ENCODE peak calls at places on chromosomes 2 and 18, in six cellular contexts. H is neuronal stem cell; D is A549; J is dorsolateral prefrontal cortex; R is CD8-positive, alpha-beta memory T cell; A is AG04450. G is an unnamed sample.

GRCh38 chr2:29597048-29597447 is 324.3 kb downstream of the ALK start:
- DNase-seq in A (no peak), H (no peak), D (no peak), J (no peak), R (no peak), G (no peak)

GRCh38 chr2:104378853-104379374 is 475.0 kb upstream of the POU3F3 start:
- DNase-seq in A (no peak), J (peak), H (peak), R (no peak), D (peak), G (no peak)

GRCh38 chr2:203444738-203445137 is 90.4 kb downstream of the RAPH1 start:
- DNase-seq in J (no peak), A (no peak), H (no peak), R (no peak), D (no peak), G (no peak)

GRCh38 chr18:39561136-39561535 is 1995.5 kb upstream of the CELF4 start:
- DNase-seq in H (no peak), A (no peak), D (no peak), J (no peak), R (no peak), G (peak)

GRCh38 chr2:2271471-2271941 is 59.6 kb downstream of the MYT1L start:
- DNase-seq in H (no peak), D (no peak), A (no peak), R (no peak), J (no peak), G (no peak)

GRCh38 chr2:191845248-191845715 is 1.6 kb downstream of the CAVIN2 start:
- DNase-seq in H (no peak), D (peak), R (no peak), J (no peak), A (no peak), G (no peak)

GRCh38 chr2:139704606-139705005 is 924.4 kb upstream of the NXPH2 start:
- DNase-seq in J (no peak), R (no peak), D (no peak), A (no peak), H (no peak), G (no peak)

GRCh38 chr2:51213826-51214225 is 181.9 kb upstream of the NRXN1 start:
- DNase-seq in H (no peak), A (no peak), D (no peak), R (no peak), J (no peak), G (no peak)

GRCh38 chr2:65786001-65786400 is 353.6 kb upstream of the SPRED2 start:
- DNase-seq in R (no peak), D (no peak), H (no peak), J (no peak), A (no peak), G (no peak)

GRCh38 chr18:55228191-55228590 is 268.9 kb upstream of the CCDC68 start:
- DNase-seq in D (peak), J (no peak), A (peak), H (peak), R (no peak), G (no peak)

GRCh38 chr2:220356076-220356475 is 728.6 kb downstream of the SLC4A3 start:
- DNase-seq in J (no peak), H (no peak), D (no peak), A (no peak), R (no peak), G (no peak)

GRCh38 chr2:172241219-172241618 is 138.5 kb upstream of the DLX2 start:
- DNase-seq in J (no peak), D (no peak), A (no peak), H (no peak), R (no peak), G (no peak)

GRCh38 chr2:107393516-107393915 is 433.2 kb upstream of the RGPD4 start:
- DNase-seq in A (no peak), H (no peak), D (no peak), J (no peak), R (no peak), G (no peak)

GRCh38 chr2:127591221-127591923 is 54.6 kb upstream of the GPR17 start:
- DNase-seq in J (peak), R (peak), H (peak), D (peak), A (peak), G (no peak)

GRCh38 chr2:68452168-68452890 is 14.8 kb downstream of the FBXO48 start:
- DNase-seq in A (no peak), H (no peak), J (no peak), D (no peak), R (no peak), G (no peak)

GRCh38 chr2:119580550-119581072 is 36.4 kb downstream of the CFAP221 start:
- DNase-seq in H (no peak), J (no peak), R (no peak), D (no peak), A (no peak), G (no peak)

GRCh38 chr2:79040967-79041582 is 15.6 kb downstream of the REG3G start:
- DNase-seq in A (no peak), J (no peak), D (peak), H (peak), R (no peak), G (no peak)

GRCh38 chr2:189254268-189254883 is 74.8 kb upstream of the COL5A2 start:
- DNase-seq in D (peak), J (peak), A (peak), H (no peak), R (no peak), G (peak)

GRCh38 chr2:71974846-71975245 is 172.8 kb downstream of the CYP26B1 start:
- DNase-seq in R (no peak), H (no peak), A (no peak), D (no peak), J (no peak), G (no peak)

GRCh38 chr2:200905618-200906296 is 16.6 kb downstream of the NIF3L1 start:
- DNase-seq in D (peak), R (peak), J (peak), A (peak), H (no peak), G (peak)

GRCh38 chr2:126790987-126791780 is 107.5 kb upstream of the TEX51 start:
- DNase-seq in D (no peak), R (no peak), J (no peak), H (no peak), A (no peak), G (no peak)

GRCh38 chr18:3245185-3245564 is 2.4 kb upstream of the MYL12A start:
- DNase-seq in D (no peak), R (no peak), J (no peak), H (no peak), A (no peak), G (no peak)

GRCh38 chr18:3246636-3247242 is 862 bp upstream of the MYL12A start:
- DNase-seq in A (no peak), D (no peak), J (no peak), H (no peak), R (peak), G (no peak)

GRCh38 chr18:3248062-3248669 is 565 bp downstream of the MYL12A start:
- DNase-seq in R (no peak), A (no peak), J (no peak), D (no peak), H (peak), G (peak)

GRCh38 chr18:3247243-3248061 is at the start of gene MYL12A:
- DNase-seq in D (peak), H (peak), J (peak), R (peak), A (peak), G (peak)

DNA sequence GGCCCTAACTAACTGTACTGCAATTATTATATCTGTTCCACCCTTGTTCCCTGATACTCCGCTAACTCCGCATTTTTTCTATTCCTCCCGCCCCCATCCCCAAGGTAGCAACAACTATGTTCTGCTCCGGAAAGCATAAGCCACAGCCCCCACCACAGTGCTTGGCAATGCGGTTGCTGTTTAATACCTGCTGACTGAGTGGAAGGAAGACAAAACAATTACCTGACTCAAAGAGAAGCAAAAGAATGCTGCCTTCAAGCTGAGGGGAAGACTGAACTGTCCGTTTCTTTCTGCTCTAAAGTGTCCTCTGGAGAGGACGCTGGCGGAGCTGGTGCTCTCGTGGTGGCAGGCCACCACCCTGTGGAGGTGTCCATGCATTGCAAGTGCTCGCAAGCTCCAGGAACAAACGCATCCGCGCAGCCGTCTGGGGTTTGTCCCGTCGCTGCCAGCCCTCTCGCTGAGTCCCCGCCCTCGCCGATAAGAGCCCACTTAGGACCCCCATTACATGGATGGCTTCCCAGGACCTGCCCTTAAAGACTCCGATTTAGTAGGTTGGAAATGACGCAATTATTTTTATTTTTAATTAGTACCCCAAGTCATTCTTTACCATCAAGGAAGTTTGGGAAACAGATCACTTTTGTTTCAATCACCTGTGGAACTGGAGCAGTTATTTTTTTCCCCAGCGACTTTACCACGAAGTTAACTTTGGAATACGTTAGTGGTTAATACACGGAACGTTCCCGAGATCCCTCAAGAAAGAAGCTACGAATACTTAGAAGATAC is 1.6 kb upstream of the MYL12A start:
- DNase-seq in D (peak), R (peak), J (peak), A (no peak), H (peak), G (peak)
- H3K4me3 ChIP-seq in D (peak), R (peak), J (peak), A (peak), H (no peak), G (peak)

GRCh38 chr18:13136056-13136688 is 82.4 kb upstream of the LDLRAD4 start:
- DNase-seq in R (peak), H (peak), D (no peak), A (no peak), J (no peak), G (no peak)
- H3K4me3 ChIP-seq in R (peak), H (no peak), D (no peak), A (peak), J (peak), G (peak)

DNA sequence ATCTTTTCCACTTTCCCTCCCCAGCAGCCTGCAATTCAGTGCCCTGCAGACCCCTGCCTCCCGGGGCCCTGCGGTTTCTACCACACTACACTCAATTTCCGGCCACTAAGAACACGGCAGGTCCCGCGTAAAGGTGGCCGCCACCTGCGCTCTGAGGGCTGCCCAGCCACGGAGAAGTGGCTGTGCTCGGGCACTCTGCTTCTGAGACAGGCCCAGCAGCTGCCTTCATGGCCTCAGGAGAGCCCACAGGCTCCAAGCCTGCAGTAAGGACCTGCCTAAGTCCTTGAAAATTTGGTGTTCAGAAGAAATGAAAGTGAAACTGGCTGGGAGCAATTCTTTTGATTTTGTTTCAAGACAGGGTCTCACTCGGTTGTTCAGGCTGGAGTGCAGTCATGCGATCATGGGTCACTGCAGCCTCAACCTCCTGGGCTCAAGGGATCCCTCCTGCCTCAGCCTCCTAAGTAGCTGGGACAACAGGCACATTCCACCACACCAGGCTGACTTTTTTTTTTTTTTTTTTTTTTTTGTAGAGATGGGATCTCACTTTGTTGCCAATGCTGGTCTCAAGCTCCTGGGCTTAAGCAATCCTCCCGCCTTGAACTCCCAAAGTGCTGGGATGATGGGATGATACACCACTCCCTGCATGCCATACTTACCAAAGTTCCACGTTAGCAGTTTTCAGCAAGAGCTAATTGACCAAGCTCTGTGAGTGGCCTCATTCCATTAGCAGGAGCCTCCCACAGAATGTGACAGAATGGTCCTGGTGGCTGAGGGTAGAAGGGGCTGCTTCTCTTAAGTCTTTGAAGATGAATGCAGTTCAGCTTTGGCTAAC is 14.6 kb upstream of the ALPP start:
- DNase-seq in D (no peak), A (no peak), H (no peak), J (peak), R (no peak), G (no peak)
- H3K4me3 ChIP-seq in D (no peak), A (peak), H (no peak), J (no peak), R (peak), G (no peak)

DNA sequence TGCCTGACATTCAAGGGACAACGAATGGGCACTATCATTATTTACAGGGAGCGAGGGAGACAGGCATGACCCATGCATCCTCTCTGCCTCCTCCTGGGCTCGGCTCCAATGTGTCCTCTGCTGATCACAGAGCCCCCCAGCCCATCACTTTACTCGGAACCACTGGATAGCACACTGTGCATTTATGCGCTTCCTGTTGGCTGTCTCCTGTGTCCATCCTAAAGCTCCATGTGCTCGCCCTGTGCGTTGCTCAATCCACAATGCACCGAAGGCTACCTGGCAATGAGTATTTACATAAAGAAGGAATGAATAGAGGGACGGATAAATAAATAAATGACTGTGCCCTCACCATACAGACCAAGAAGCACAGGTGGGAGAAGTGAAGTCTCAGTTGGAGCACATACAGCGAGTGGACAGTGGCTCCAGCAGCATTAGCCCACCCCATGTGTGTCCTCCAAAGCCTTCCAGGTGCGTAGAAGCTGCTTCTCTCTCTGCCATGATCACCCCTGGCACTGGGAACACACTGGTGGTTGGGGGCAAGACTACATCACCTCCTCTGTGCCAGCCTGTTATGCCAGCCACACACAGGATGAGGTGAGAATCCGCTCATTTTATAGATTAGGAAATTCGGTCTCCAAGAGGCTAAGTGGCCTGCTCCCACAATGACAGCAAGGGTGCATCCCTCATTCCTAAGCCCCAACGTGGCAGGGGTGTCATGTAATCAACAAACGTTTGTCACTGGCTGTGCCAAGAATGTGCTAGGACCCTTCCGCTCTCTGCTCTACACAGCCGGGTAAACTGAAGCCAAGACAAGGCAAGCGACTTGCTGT is 2.3 kb upstream of the GDF7 start:
- DNase-seq in H (no peak), D (no peak), A (no peak), J (no peak), R (no peak), G (no peak)
- H3K4me3 ChIP-seq in H (no peak), D (no peak), A (no peak), J (no peak), R (no peak), G (no peak)

GRCh38 chr2:219219113-219219696 is 447 bp upstream of the ABCB6 start:
- DNase-seq in R (no peak), J (no peak), A (no peak), H (no peak), D (no peak), G (no peak)
- H3K4me3 ChIP-seq in R (peak), J (peak), A (peak), H (peak), D (peak), G (peak)

DNA sequence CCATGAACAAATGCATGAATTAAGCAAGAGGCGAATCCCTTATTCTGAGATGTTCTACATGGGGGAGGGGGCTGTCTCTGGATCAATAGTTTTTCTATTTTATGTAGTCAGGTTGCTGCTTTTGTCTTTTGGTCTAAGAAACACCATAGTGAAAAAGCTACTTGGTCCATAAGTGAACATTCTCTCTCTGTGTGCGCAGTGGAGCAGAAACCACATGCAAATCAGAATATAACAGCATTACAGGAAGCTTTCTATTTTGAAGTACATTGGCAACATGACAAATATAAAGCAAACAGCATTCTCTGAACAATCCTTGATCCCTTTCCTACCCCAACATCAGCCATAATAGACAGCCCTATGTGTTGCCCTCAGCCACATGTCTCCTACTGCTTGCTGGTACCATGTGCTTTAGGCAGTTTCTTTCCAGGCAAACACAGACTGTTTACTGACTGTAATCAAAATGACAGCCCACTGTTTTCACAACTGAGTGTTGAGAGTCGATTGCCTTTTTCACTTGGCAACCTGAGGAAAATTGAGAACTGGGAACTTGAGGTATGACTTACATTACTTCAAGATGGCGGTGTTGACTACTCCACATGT is 10.6 kb downstream of the SCN3A start:
- DNase-seq in R (no peak), A (no peak), H (no peak), D (no peak), J (no peak), G (no peak)
- H3K4me3 ChIP-seq in R (no peak), A (no peak), H (no peak), D (no peak), J (no peak), G (no peak)

GRCh38 chr2:179107179-179107541 is 57.2 kb upstream of the CCDC141 start:
- DNase-seq in J (no peak), H (no peak), A (no peak), R (no peak), D (no peak), G (no peak)
- H3K4me3 ChIP-seq in J (no peak), H (no peak), A (no peak), R (no peak), D (peak), G (no peak)

DNA sequence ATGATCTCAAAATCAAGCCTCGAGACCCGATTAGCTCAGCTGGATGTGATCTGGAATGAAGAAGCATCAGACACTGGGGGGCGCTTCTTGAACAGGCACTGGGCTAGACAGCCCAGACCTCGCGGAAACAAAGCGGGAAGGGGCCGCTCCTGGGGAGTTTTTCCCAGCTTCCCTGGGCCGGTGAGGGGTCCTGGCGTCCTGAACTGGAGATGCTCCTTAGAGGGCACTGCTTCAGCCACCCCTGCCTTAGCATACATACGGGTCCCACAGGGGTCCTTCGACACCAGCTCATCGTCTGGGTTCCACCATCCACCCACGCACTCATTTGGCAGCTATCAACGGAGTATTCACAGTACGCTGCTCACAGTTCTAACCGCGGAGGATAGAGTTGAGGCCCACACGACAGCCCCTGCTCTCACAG is 146.7 kb downstream of the TSN start:
- DNase-seq in R (no peak), J (no peak), D (no peak), A (no peak), H (no peak), G (no peak)
- H3K4me3 ChIP-seq in R (no peak), J (no peak), D (no peak), A (no peak), H (no peak), G (no peak)

G was measured in skeletal muscle cell.